ENCODE peak calls at places on chromosome 21, in eight cellular contexts. X is AG09319, D is H9, A is lower lobe of right lung, N is suprapubic skin, B is AG04449, V is Peyer's patch, L is AG09309. U is an unnamed sample.

GRCh38 chr21:42165901-42166300 is 53.0 kb upstream of the ABCG1 start:
- DNase-seq in D (no peak), L (no peak), B (no peak), V (no peak), N (peak), X (no peak), A (no peak), U (no peak)

GRCh38 chr21:42453301-42454220 is 42.5 kb downstream of the RSPH1 start:
- DNase-seq in A (no peak), L (no peak), V (no peak), N (no peak), D (no peak), B (no peak), X (no peak), U (no peak)

GRCh38 chr21:14114251-14114650 is 96.5 kb downstream of the LIPI start:
- DNase-seq in V (no peak), L (no peak), N (no peak), D (peak), X (no peak), A (no peak), B (no peak), U (no peak)

GRCh38 chr21:43338951-43339350 is 88.0 kb downstream of the SIK1 start:
- DNase-seq in V (no peak), X (no peak), N (no peak), B (no peak), D (no peak), L (no peak), A (no peak), U (no peak)

GRCh38 chr21:38997051-38997450 is 186.2 kb downstream of the PSMG1 start:
- DNase-seq in X (no peak), V (no peak), N (no peak), B (no peak), D (no peak), L (no peak), A (no peak), U (no peak)

GRCh38 chr21:33976082-33976979 is 60.7 kb upstream of the ATP5PO start:
- DNase-seq in A (no peak), V (peak), B (peak), X (peak), D (no peak), L (peak), N (no peak), U (peak)

GRCh38 chr21:37380349-37381323 is 14.1 kb downstream of the DYRK1A start:
- DNase-seq in A (no peak), D (peak), N (no peak), V (no peak), L (no peak), X (no peak), B (no peak), U (no peak)

GRCh38 chr21:35138665-35139381 is 89.7 kb upstream of the RUNX1 start:
- DNase-seq in D (no peak), N (no peak), B (no peak), A (no peak), X (no peak), V (peak), L (no peak), U (peak)

GRCh38 chr21:44071359-44072104 is 35.7 kb upstream of the PWP2 start:
- DNase-seq in X (no peak), L (no peak), V (no peak), B (no peak), D (no peak), A (no peak), N (no peak), U (no peak)

GRCh38 chr21:39483917-39484316 is 32.1 kb downstream of the SH3BGR start:
- DNase-seq in D (no peak), X (no peak), N (no peak), L (peak), B (no peak), V (no peak), A (no peak), U (no peak)

GRCh38 chr21:39004776-39005605 is 178.3 kb downstream of the PSMG1 start:
- DNase-seq in A (peak), V (no peak), L (no peak), B (no peak), N (no peak), D (peak), X (no peak), U (no peak)

GRCh38 chr21:34986561-34987533 is 62.3 kb downstream of the RUNX1 start:
- DNase-seq in V (peak), B (peak), X (no peak), A (no peak), L (peak), D (peak), N (no peak), U (peak)

GRCh38 chr21:34018185-34018584 is 55.2 kb upstream of the MRPS6 start:
- DNase-seq in B (no peak), N (no peak), D (no peak), V (no peak), X (no peak), A (no peak), L (no peak), U (no peak)

GRCh38 chr21:17527711-17528110 is 14.9 kb downstream of the CXADR start:
- DNase-seq in D (no peak), L (no peak), X (no peak), B (no peak), V (no peak), N (no peak), A (no peak), U (no peak)

GRCh38 chr21:17529648-17530047 is 16.8 kb downstream of the CXADR start:
- DNase-seq in A (no peak), V (no peak), X (no peak), N (no peak), L (no peak), B (no peak), D (no peak), U (no peak)

GRCh38 chr21:17524635-17525034 is 11.8 kb downstream of the CXADR start:
- DNase-seq in V (no peak), L (no peak), D (no peak), A (no peak), B (no peak), N (no peak), X (no peak), U (no peak)

GRCh38 chr21:17526771-17527170 is 13.9 kb downstream of the CXADR start:
- DNase-seq in V (no peak), B (no peak), X (no peak), A (no peak), D (no peak), N (no peak), L (no peak), U (no peak)

DNA sequence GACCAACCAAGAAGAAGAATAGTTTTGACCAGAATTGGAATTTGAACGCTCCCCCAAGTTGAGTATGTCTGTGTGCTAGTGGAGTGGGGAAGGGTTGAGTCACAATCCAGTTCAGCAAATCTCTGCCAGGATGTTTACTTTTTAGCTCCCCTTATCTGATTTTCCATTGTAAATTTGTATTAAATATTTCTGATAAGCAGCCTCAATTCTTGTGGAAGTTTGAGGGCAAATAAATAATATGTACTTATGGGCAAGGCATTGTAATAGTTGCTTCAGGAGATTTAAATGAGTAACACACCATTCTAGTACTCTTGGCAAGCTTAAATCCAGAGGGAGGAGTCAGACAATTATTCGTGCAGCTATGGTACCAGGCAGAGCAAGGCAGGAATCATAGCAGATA is 14.4 kb downstream of the CXADR start:
- DNase-seq in D (no peak), X (no peak), N (no peak), A (no peak), B (no peak), L (no peak), V (no peak), U (no peak)
- TF ChIP-seq CTCF in D (no peak), X (no peak), N (no peak), A (no peak), B (no peak), L (no peak), V (no peak), U (no peak)

DNA sequence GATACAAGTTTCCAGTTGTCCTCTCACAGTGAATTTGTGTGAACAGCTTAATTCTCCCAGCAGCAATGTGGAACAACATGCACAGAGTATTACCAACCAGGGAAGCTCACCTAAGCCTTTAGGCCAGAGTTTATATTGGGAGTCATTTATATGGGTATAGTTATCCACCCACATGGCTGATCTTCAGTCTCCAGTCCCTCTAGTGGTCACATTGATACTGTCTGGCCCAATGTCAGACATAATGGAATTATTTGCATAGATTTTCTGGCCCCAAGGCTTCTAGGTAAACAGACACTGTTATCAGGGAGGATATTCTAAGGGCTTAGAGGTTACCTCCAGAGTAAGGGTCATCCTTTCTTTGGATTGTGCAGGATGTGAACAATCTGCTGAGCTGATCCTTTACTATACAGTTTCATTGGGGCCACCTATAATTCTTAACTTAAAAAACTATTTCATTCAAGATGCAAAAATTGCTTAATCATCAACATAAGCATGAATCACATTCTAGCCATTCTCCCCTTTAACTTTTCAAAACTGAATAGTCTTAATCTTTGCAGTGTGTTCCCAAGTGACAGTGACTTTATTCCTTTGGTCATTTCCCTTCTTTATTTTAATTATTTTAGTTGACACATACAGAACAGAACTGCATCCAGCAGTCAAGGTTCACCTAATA is 210.9 kb downstream of the LTN1 start:
- DNase-seq in N (no peak), A (no peak), L (no peak), V (no peak), X (no peak), D (no peak), B (no peak), U (peak)
- TF ChIP-seq CTCF in N (no peak), A (no peak), L (peak), V (no peak), X (peak), D (peak), B (peak), U (peak)

GRCh38 chr21:45290948-45291612 is 3.4 kb upstream of the POFUT2 start:
- DNase-seq in L (no peak), N (peak), A (peak), B (no peak), X (no peak), V (peak), D (no peak), U (no peak)
- TF ChIP-seq CTCF in L (no peak), N (no peak), A (no peak), B (no peak), X (no peak), V (no peak), D (no peak), U (no peak)

GRCh38 chr21:32569261-32570230 is 15.8 kb downstream of the TCP10L start:
- DNase-seq in N (peak), D (peak), A (peak), V (peak), B (no peak), L (peak), X (peak), U (peak)

GRCh38 chr21:32562426-32562825 is 22.9 kb downstream of the TCP10L start:
- DNase-seq in B (peak), N (no peak), D (peak), L (peak), V (no peak), A (no peak), X (peak), U (no peak)

GRCh38 chr21:32562915-32563314 is 22.4 kb downstream of the TCP10L start:
- DNase-seq in B (no peak), D (no peak), V (no peak), L (no peak), A (no peak), X (no peak), N (no peak), U (no peak)

GRCh38 chr21:32566990-32567389 is 18.3 kb downstream of the TCP10L start:
- DNase-seq in V (no peak), L (no peak), N (no peak), B (no peak), A (no peak), X (no peak), D (no peak), U (no peak)

GRCh38 chr21:32565856-32566465 is 19.4 kb downstream of the TCP10L start:
- DNase-seq in L (no peak), N (no peak), B (no peak), A (no peak), V (no peak), D (no peak), X (no peak), U (no peak)
- TF ChIP-seq CTCF in L (no peak), N (no peak), B (no peak), A (no peak), V (no peak), D (no peak), X (no peak), U (no peak)

GRCh38 chr21:18370292-18370691 is 33.3 kb downstream of the TMPRSS15 start:
- DNase-seq in B (no peak), D (no peak), X (no peak), N (no peak), V (no peak), L (no peak), A (no peak), U (no peak)
- TF ChIP-seq CTCF in B (no peak), D (no peak), X (no peak), N (no peak), V (no peak), L (no peak), A (no peak), U (no peak)

U was measured in GM10248.